ENCODE peak calls at places on chromosomes 13 and 19, in ten cellular contexts. H is stimulated activated CD4-positive, alpha-beta T cell treated with anti-CD3 and anti-CD28 coated beads, Interleukin-12 subunit alpha, Interleukin-12 subunit beta, amount 100 ng/mL, for 48 hours; P is stimulated activated naive CD4-positive, alpha-beta T cell treated with Interleukin-2 at 50 U/mL for 16 hours; N is GM12892; B is GDM1; G is NCI-H2107; W is KBM-7; R is globus pallidus; V is NCI-H524; Y is fibroblast of gingiva. S is an unnamed sample.

GRCh38 chr19:49441960-49442350 is 628 bp upstream of the SLC17A7 start:
- DNase-seq in P (no peak), G (no peak), R (no peak), B (no peak), W (no peak), H (no peak), Y (no peak), N (no peak), V (peak; percentile 48), S (no peak)

GRCh38 chr13:113209336-113209879 is at the start of gene CUL4A:
- DNase-seq in Y (peak; percentile 77), R (peak; percentile 75), W (no peak), G (peak; percentile 39), B (peak; percentile 72), H (peak; percentile 73), P (peak; percentile 76), V (peak; percentile 71), N (peak; percentile 53), S (peak; percentile 76)

GRCh38 chr19:55256562-55257460 is 2.0 kb downstream of the PPP6R1 start:
- DNase-seq in R (no peak), V (no peak), N (no peak), P (peak; percentile 19), Y (no peak), W (no peak), H (no peak), G (no peak), B (no peak), S (no peak)

GRCh38 chr13:78045916-78046315 is 127.3 kb upstream of the EDNRB start:
- DNase-seq in N (no peak), G (no peak), H (no peak), W (no peak), Y (no peak), B (no peak), V (no peak), R (no peak), P (no peak), S (no peak)

GRCh38 chr19:13044160-13044853 is 49.0 kb downstream of the NFIX start:
- DNase-seq in P (no peak), B (no peak), Y (no peak), N (no peak), V (no peak), G (no peak), H (no peak), R (no peak), W (no peak), S (peak; percentile 80)

GRCh38 chr13:50126378-50127016 is 111.3 kb downstream of the KCNRG start:
- DNase-seq in G (peak; percentile 23), B (no peak), W (no peak), P (no peak), R (peak; percentile 40), V (no peak), Y (peak; percentile 47), H (no peak), N (no peak), S (no peak)

GRCh38 chr13:88066847-88067246 is 395.7 kb downstream of the SLITRK5 start:
- DNase-seq in N (no peak), B (no peak), V (no peak), W (no peak), G (no peak), R (no peak), Y (no peak), P (no peak), H (no peak), S (no peak)

GRCh38 chr13:113887700-113888201 is 23.9 kb upstream of the GAS6 start:
- DNase-seq in B (no peak), Y (peak; percentile 98), H (no peak), P (no peak), V (no peak), W (no peak), G (no peak), R (no peak), N (no peak), S (no peak)

GRCh38 chr13:42041017-42041683 is 7.3 kb upstream of the DGKH start:
- DNase-seq in V (peak; percentile 51), R (peak; percentile 37), G (peak; percentile 16), Y (peak; percentile 38), W (peak; percentile 63), B (no peak), N (peak; percentile 39), H (peak; percentile 41), P (peak; percentile 28), S (peak; percentile 49)

GRCh38 chr13:113400621-113401451 is 36.9 kb upstream of the GRTP1 start:
- DNase-seq in Y (no peak), H (no peak), N (no peak), V (peak; percentile 73), P (no peak), W (no peak), G (no peak), B (no peak), R (no peak), S (no peak)

GRCh38 chr13:40779049-40779448 is 8.1 kb upstream of the MRPS31 start:
- DNase-seq in Y (no peak), B (no peak), H (no peak), V (no peak), G (no peak), N (no peak), W (no peak), P (no peak), R (no peak), S (no peak)

GRCh38 chr19:2376784-2377519 is 16.9 kb downstream of the TMPRSS9 start:
- DNase-seq in G (no peak), B (no peak), H (no peak), R (no peak), P (no peak), V (peak; percentile 12), Y (no peak), N (no peak), W (no peak), S (no peak)

GRCh38 chr19:49746206-49746958 is 16.7 kb downstream of the TSKS start:
- DNase-seq in N (no peak), Y (no peak), V (no peak), R (no peak), P (peak; percentile 17), B (no peak), H (peak; percentile 45), G (no peak), W (no peak), S (no peak)

GRCh38 chr19:7187605-7188339 is 106.4 kb downstream of the INSR start:
- DNase-seq in P (no peak), V (peak; percentile 9), B (no peak), N (no peak), W (no peak), G (no peak), R (no peak), H (no peak), Y (no peak), S (no peak)

GRCh38 chr19:33226550-33227241 is 1.0 kb upstream of the SLC7A10 start:
- DNase-seq in R (no peak), V (peak; percentile 51), W (no peak), B (no peak), G (no peak), Y (no peak), H (no peak), P (no peak), N (no peak), S (no peak)

GRCh38 chr19:28468701-28469459 is 744.1 kb downstream of the UQCRFS1 start:
- DNase-seq in B (no peak), W (peak; percentile 41), P (no peak), V (no peak), N (no peak), H (no peak), Y (no peak), R (no peak), G (no peak), S (no peak)

GRCh38 chr13:101916108-101916757 is 463.8 kb downstream of the ITGBL1 start:
- DNase-seq in V (peak; percentile 59), Y (peak; percentile 8), N (no peak), W (no peak), R (no peak), P (no peak), G (peak; percentile 20), B (no peak), H (no peak), S (no peak)

GRCh38 chr13:40706439-40706838 is 40.0 kb upstream of the FOXO1 start:
- DNase-seq in V (no peak), P (no peak), W (no peak), B (no peak), Y (no peak), H (no peak), G (no peak), R (no peak), N (no peak), S (no peak)

GRCh38 chr13:29362849-29363604 is 232.5 kb downstream of the SLC7A1 start:
- DNase-seq in N (peak; percentile 24), B (peak; percentile 19), P (peak; percentile 5), G (no peak), H (peak; percentile 16), V (peak; percentile 87), R (peak; percentile 55), W (peak; percentile 65), Y (peak; percentile 4), S (no peak)

GRCh38 chr13:111216166-111216960 is 101.3 kb downstream of the ARHGEF7 start:
- DNase-seq in P (peak; percentile 24), V (peak; percentile 30), H (peak; percentile 12), B (peak; percentile 23), N (peak; percentile 45), G (no peak), Y (no peak), R (no peak), W (peak; percentile 51), S (no peak)

GRCh38 chr19:982567-983170 is 1.5 kb upstream of the WDR18 start:
- DNase-seq in G (no peak), N (peak; percentile 99), B (peak; percentile 62), R (peak; percentile 61), Y (peak; percentile 36), V (peak; percentile 64), P (peak; percentile 61), W (peak; percentile 82), H (peak; percentile 73), S (peak; percentile 61)

GRCh38 chr13:100273576-100273975 is 184.7 kb downstream of the PCCA start:
- DNase-seq in Y (no peak), P (no peak), N (no peak), R (no peak), V (no peak), H (no peak), G (no peak), B (peak; percentile 72), W (peak; percentile 43), S (no peak)

S was measured in NCI-H226.